ENCODE peak calls at places on chromosomes 3 and 15, in four cellular contexts. M is CD8-positive, alpha-beta T cell; S is WTC11; F is ovary. K is an unnamed sample.
A peak's percentile ranks its signal among the peaks of the same experiment; 100 is the strongest.

GRCh38 chr15:70669006-70669602 is 94.3 kb downstream of the UACA start:
- DNase-seq in M (no peak), S (no peak), F (no peak), K (no peak)

GRCh38 chr3:156543043-156543555 is 11.8 kb downstream of the SSR3 start:
- DNase-seq in M (no peak), S (no peak), F (no peak), K (no peak)

GRCh38 chr3:52144034-52144795 is 10.0 kb downstream of the POC1A start:
- DNase-seq in M (peak; percentile 91), S (peak; percentile 87), F (peak; percentile 83), K (peak; percentile 82)

GRCh38 chr3:42763023-42763422 is 10.0 kb downstream of the CCDC13 start:
- DNase-seq in M (no peak), S (no peak), F (no peak), K (no peak)

GRCh38 chr3:14918356-14918860 is 29.0 kb upstream of the NR2C2 start:
- DNase-seq in M (no peak), S (no peak), F (no peak), K (no peak)

GRCh38 chr3:73479325-73479724 is 145.4 kb downstream of the PDZRN3 start:
- DNase-seq in M (no peak), S (no peak), F (no peak), K (no peak)

GRCh38 chr3:188779537-188779936 is 392.2 kb upstream of the TPRG1 start:
- DNase-seq in M (no peak), S (no peak), F (no peak), K (no peak)

GRCh38 chr3:23440416-23441294 is 237.5 kb downstream of the UBE2E2 start:
- DNase-seq in M (no peak), S (no peak), F (no peak), K (no peak)

GRCh38 chr15:31489801-31490646 is 163.4 kb downstream of the KLF13 start:
- DNase-seq in M (peak; percentile 45), S (no peak), F (no peak), K (no peak)

GRCh38 chr3:192054881-192055280 is 593.9 kb downstream of the PYDC2 start:
- DNase-seq in M (no peak), S (no peak), F (no peak), K (no peak)

GRCh38 chr15:71549697-71550096 is 260.7 kb upstream of the NR2E3 start:
- DNase-seq in M (no peak), S (no peak), F (no peak), K (no peak)

GRCh38 chr3:124885466-124886167 is 1.5 kb downstream of the ITGB5 start:
- DNase-seq in M (no peak), S (no peak), F (no peak), K (no peak)

GRCh38 chr3:11626084-11626463 is 17.6 kb downstream of the VGLL4 start:
- DNase-seq in M (no peak), S (no peak), F (no peak), K (no peak)

GRCh38 chr15:80789296-80789695 is 10.1 kb downstream of the CEMIP start:
- DNase-seq in M (no peak), S (no peak), F (no peak), K (no peak)

GRCh38 chr3:46953265-46954010 is 23.1 kb downstream of the CCDC12 start:
- DNase-seq in M (no peak), S (no peak), F (no peak), K (no peak)

GRCh38 chr3:187678869-187679268 is 8.7 kb upstream of the SST start:
- DNase-seq in M (no peak), S (peak; percentile 68), F (peak; percentile 28), K (no peak)

GRCh38 chr3:4571690-4572334 is 78.7 kb downstream of the ITPR1 start:
- DNase-seq in M (no peak), S (no peak), F (no peak), K (no peak)

GRCh38 chr3:143831208-143831607 is 17.1 kb downstream of the SLC9A9 start:
- DNase-seq in M (no peak), S (no peak), F (no peak), K (no peak)

GRCh38 chr3:108804956-108805355 is 17.6 kb upstream of the TRAT1 start:
- DNase-seq in M (no peak), S (no peak), F (no peak), K (no peak)

GRCh38 chr3:123650101-123650500 is 65.2 kb upstream of the HACD2 start:
- DNase-seq in M (no peak), S (no peak), F (no peak), K (no peak)

GRCh38 chr15:70383856-70384255 is 286.1 kb upstream of the TLE3 start:
- DNase-seq in M (no peak), S (no peak), F (no peak), K (no peak)

GRCh38 chr3:46863261-46863782 is at the start of gene MYL3:
- DNase-seq in M (no peak), S (no peak), F (peak; percentile 8), K (no peak)

GRCh38 chr3:136672457-136672856 is 79.7 kb downstream of the STAG1 start:
- DNase-seq in M (no peak), S (no peak), F (no peak), K (no peak)

GRCh38 chr15:66429117-66429516 is 42.4 kb downstream of the MAP2K1 start:
- DNase-seq in M (no peak), S (no peak), F (no peak), K (no peak)

GRCh38 chr15:58241872-58242271 is 103.7 kb downstream of the AQP9 start:
- DNase-seq in M (no peak), S (no peak), F (no peak), K (no peak)

GRCh38 chr15:27479232-27480140 is 508.5 kb downstream of the GABRG3 start:
- DNase-seq in M (no peak), S (no peak), F (no peak), K (no peak)

GRCh38 chr3:174931473-174931872 is 72.3 kb downstream of the NAALADL2 start:
- DNase-seq in M (no peak), S (no peak), F (no peak), K (no peak)

GRCh38 chr3:39216176-39216790 is 23.9 kb upstream of the XIRP1 start:
- DNase-seq in M (no peak), S (no peak), F (no peak), K (no peak)

GRCh38 chr3:28349397-28350000 is 875 bp upstream of the AZI2 start:
- DNase-seq in M (no peak), S (no peak), F (no peak), K (no peak)

GRCh38 chr3:33658971-33659848 is 58.8 kb downstream of the CLASP2 start:
- DNase-seq in M (peak; percentile 39), S (peak; percentile 62), F (peak; percentile 66), K (peak; percentile 39)

GRCh38 chr15:71288348-71288955 is 173.2 kb downstream of the THSD4 start:
- DNase-seq in M (no peak), S (no peak), F (no peak), K (no peak)

DNA sequence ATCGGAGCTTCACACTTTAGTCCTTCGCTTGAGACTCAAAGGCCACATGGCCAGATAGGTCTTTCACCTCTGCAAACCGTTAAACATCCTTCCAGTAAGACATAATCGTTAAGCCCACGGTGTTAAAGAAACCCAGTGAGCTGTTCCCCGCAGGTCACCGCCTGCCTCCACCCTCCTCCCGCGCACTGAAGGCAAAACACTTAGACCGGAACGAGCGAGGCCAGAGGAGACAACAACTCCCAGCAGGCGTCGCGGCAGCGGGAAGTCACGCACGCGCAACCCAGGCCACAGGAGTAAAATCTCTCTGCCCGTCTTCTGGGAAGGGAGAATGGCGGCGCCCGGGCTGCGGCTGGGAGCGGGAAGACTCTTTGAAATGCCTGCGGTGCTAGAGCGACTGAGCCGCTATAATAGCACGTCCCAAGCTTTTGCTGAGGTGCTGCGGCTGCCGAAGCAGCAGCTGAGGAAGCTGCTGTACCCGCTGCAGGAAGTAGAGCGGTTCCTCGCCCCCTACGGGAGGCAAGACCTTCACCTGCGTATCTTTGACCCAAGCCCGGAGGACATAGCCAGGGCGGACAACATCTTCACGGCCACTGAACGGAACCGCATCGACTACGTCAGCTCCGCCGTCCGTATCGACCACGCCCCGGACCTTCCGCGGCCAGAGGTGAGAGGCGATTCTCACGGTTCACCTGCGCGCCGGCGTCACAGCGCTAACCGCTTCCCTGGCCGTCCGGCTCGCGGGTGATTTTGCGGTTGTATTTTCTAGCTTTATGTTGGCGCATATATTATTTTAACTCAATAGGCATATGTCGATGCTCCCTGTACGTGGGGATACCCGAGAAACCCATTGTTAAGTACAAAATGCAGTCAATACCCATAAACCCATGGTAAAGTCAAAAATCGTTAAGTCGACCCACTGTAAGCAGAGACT is at the start of gene GTPBP8:
- DNase-seq in M (peak; percentile 81), S (peak; percentile 89), F (peak; percentile 89), K (peak; percentile 73)
- TF ChIP-seq CTCF in M (peak; percentile 24), S (no peak), F (peak; percentile 27), K (no peak)

GRCh38 chr3:139182598-139182997 is 137.9 kb upstream of the PRR23C start:
- DNase-seq in M (no peak), S (no peak), F (no peak), K (no peak)

GRCh38 chr3:139187154-139187553 is 142.5 kb upstream of the PRR23C start:
- DNase-seq in M (no peak), S (no peak), F (no peak), K (no peak)

GRCh38 chr3:139185482-139185881 is 140.8 kb upstream of the PRR23C start:
- DNase-seq in M (no peak), S (no peak), F (peak; percentile 79), K (no peak)

GRCh38 chr3:139189943-139190342 is 145.3 kb upstream of the PRR23C start:
- DNase-seq in M (no peak), S (no peak), F (no peak), K (no peak)

DNA sequence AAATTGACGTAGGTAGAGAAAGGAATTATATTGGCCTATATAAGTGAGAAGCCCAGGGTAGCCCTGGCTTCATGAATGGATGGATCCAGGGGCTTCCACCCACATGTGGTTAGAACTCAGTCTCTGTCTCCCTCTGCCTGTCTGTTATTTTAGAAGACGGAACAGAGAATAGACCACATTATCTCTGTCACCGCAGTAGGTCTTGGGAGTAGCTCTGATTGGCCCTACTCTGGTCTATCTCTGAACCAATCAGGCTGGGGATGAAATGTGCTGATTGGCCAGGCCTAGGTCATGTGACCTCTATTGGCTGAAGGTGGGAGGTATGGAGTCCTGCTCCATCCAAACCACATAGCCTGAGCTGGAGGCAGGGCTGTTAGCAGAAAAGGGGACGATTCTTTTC is 143.0 kb upstream of the PRR23C start:
- DNase-seq in M (no peak), S (no peak), F (no peak), K (no peak)
- TF ChIP-seq CTCF in M (no peak), S (no peak), F (no peak), K (no peak)

GRCh38 chr3:119695480-119695879 is 7.3 kb upstream of the CFAP91 start:
- DNase-seq in M (no peak), S (no peak), F (no peak), K (no peak)

DNA sequence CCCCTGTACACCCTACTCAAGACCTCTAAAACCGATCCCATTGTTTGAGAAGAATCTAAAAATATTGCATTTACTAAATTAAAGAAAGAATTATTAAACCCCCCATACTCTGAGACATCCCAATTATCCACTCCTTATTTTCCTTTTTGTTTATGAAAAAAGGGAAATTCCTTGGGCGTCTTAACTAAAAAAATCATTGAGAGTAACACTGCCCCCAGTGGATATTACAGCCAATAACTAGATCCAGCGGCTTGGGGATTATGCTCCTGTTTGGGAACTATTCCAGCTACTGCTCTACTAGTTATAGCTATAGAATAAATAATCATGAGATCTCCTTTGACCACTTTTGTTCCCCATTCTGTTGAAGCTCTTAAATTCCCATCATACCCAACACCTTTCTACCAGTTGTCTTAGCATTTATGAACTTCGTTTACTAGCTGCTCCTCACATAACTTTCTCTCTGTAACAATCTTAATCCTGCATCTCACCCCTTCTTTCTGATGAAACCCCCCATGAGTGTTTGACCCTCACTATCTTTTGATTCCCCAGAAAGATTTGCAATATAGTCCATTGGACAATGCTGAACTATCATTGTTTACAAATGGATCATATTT is 12.7 kb upstream of the CFAP91 start:
- DNase-seq in M (no peak), S (no peak), F (no peak), K (no peak)
- TF ChIP-seq CTCF in M (peak; percentile 26), S (peak; percentile 45), F (no peak), K (peak; percentile 58)

GRCh38 chr15:51759557-51760070 is 8.2 kb downstream of the TMOD2 start:
- DNase-seq in M (no peak), S (peak; percentile 56), F (no peak), K (no peak)
- TF ChIP-seq CTCF in M (no peak), S (peak; percentile 17), F (no peak), K (no peak)